ENCODE peak calls at places on chromosomes 11 and 22, in four cellular contexts. X is HepG2, S is GM12878, D is K562. B is an unnamed sample.

GRCh38 chr11:57792870-57793269 is 31.3 kb downstream of the CTNND1 start:
- ATAC-seq in X (no peak), S (peak), D (peak), B (peak)

GRCh38 chr11:119681537-119681936 is 47.5 kb downstream of the NECTIN1 start:
- ATAC-seq in X (peak), S (peak), D (no peak), B (no peak)

GRCh38 chr11:129117595-129118350 is 74.4 kb downstream of the ARHGAP32 start:
- ATAC-seq in X (peak), S (peak), D (no peak), B (no peak)

GRCh38 chr11:76621866-76622265 is 48.7 kb downstream of the LRRC32 start:
- ATAC-seq in X (no peak), S (no peak), D (no peak), B (no peak)

GRCh38 chr11:63920126-63920869 is 3.3 kb upstream of the RCOR2 start:
- ATAC-seq in X (peak), S (no peak), D (no peak), B (peak)

GRCh38 chr11:27414644-27415043 is 51.6 kb upstream of the CCDC34 start:
- ATAC-seq in X (no peak), S (no peak), D (peak), B (no peak)

GRCh38 chr11:72598901-72599300 is 75.3 kb downstream of the PDE2A start:
- ATAC-seq in X (peak), S (peak), D (peak), B (peak)

GRCh38 chr11:19259487-19260345 is 19.0 kb upstream of the E2F8 start:
- ATAC-seq in X (peak), S (peak), D (peak), B (peak)

GRCh38 chr22:39488563-39489083 is 13.5 kb upstream of the MIEF1 start:
- ATAC-seq in X (no peak), S (no peak), D (peak), B (no peak)

GRCh38 chr11:63909621-63910506 is 7.1 kb downstream of the RCOR2 start:
- ATAC-seq in X (no peak), S (no peak), D (no peak), B (no peak)

GRCh38 chr11:65589444-65590239 is 6.0 kb downstream of the KCNK7 start:
- ATAC-seq in X (no peak), S (peak), D (peak), B (no peak)

GRCh38 chr11:76610871-76611475 is 59.6 kb downstream of the LRRC32 start:
- ATAC-seq in X (no peak), S (peak), D (peak), B (no peak)

GRCh38 chr22:22546490-22546889 is 12.6 kb downstream of the PRAME start:
- ATAC-seq in X (no peak), S (no peak), D (peak), B (no peak)

GRCh38 chr11:59187020-59187419 is 15.1 kb downstream of the DTX4 start:
- ATAC-seq in X (no peak), S (no peak), D (no peak), B (no peak)

GRCh38 chr22:37765498-37765897 is 42.2 kb upstream of the GCAT start:
- ATAC-seq in X (no peak), S (no peak), D (no peak), B (no peak)

GRCh38 chr22:33101550-33101949 is 43.4 kb upstream of the SYN3 start:
- ATAC-seq in X (no peak), S (no peak), D (no peak), B (no peak)

GRCh38 chr11:75773595-75774353 is 5.2 kb downstream of the DGAT2 start:
- ATAC-seq in X (no peak), S (peak), D (peak), B (no peak)

GRCh38 chr11:16750417-16750816 is 12.0 kb downstream of the C11orf58 start:
- ATAC-seq in X (no peak), S (peak), D (no peak), B (no peak)

GRCh38 chr11:71996946-71997345 is 1.8 kb upstream of the IL18BP start:
- ATAC-seq in X (no peak), S (no peak), D (no peak), B (no peak)

GRCh38 chr11:69073445-69073844 is 24.7 kb downstream of the TPCN2 start:
- ATAC-seq in X (no peak), S (no peak), D (peak), B (no peak)

GRCh38 chr11:134398079-134398444 is 14.0 kb downstream of the B3GAT1 start:
- ATAC-seq in X (no peak), S (no peak), D (no peak), B (no peak)

GRCh38 chr11:70445605-70446004 is 47.3 kb downstream of the CTTN start:
- ATAC-seq in X (no peak), S (no peak), D (no peak), B (no peak)

GRCh38 chr11:8168485-8169257 is at the start of gene RIC3:
- ATAC-seq in X (no peak), S (peak), D (no peak), B (peak)

GRCh38 chr11:78840623-78841022 is 266.0 kb upstream of the NARS2 start:
- ATAC-seq in X (no peak), S (no peak), D (no peak), B (peak)

GRCh38 chr22:33659423-33659822 is 260.9 kb downstream of the LARGE1 start:
- ATAC-seq in X (no peak), S (no peak), D (no peak), B (peak)

GRCh38 chr11:90468923-90469322 is 246.1 kb upstream of the CHORDC1 start:
- ATAC-seq in X (no peak), S (no peak), D (no peak), B (no peak)

GRCh38 chr22:47157486-47158270 is 395.2 kb downstream of the TBC1D22A start:
- ATAC-seq in X (no peak), S (no peak), D (no peak), B (no peak)

GRCh38 chr11:69500285-69501120 is 19.0 kb downstream of the LINC01488 start:
- ATAC-seq in X (no peak), S (no peak), D (no peak), B (no peak)

GRCh38 chr11:76750746-76751145 is 32.4 kb upstream of the TSKU start:
- ATAC-seq in X (no peak), S (no peak), D (no peak), B (no peak)

GRCh38 chr11:76380161-76380976 is 563 bp downstream of the THAP12 start:
- ATAC-seq in X (peak), S (peak), D (peak), B (no peak)

GRCh38 chr11:67302571-67303131 is 679 bp upstream of the SSH3 start:
- ATAC-seq in X (peak), S (no peak), D (no peak), B (peak)

GRCh38 chr11:8733847-8734246 is 51.3 kb downstream of the RPL27A start:
- ATAC-seq in X (peak), S (no peak), D (peak), B (no peak)

DNA sequence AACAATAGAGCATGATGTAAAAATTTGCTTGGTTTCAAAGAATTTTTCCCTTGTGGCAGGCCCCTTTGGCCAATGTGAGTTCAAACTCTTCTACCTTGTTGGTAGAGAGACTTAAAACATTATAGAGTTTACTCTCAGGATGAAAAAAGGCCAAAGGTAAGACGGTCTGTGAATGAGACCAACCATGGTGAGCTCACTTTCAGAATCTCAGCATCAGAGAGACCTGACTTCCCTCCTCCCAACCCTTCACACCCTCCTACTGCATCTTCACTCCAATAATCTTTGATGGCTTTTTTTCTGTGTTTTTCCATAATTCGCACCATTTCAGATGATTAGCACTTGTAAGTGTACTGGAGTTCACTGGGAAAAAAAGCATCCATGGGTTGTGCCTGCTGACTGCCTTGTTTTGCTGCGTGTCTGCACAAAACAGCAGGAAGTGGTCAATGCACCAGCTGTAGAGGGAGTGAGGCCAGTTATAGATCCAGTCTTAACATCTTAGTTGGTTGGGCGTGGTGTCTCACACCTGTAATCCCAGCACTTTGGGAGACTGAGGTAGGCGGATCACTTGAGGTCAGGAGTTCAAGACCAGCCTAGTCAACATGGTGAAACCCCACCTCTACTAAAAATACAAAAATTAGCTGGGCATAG is 64.1 kb downstream of the SLC1A2 start:
- ATAC-seq in X (no peak), S (peak), D (no peak), B (no peak)
- H3K27ac ChIP-seq in X (no peak), S (no peak), D (no peak), B (no peak)

DNA sequence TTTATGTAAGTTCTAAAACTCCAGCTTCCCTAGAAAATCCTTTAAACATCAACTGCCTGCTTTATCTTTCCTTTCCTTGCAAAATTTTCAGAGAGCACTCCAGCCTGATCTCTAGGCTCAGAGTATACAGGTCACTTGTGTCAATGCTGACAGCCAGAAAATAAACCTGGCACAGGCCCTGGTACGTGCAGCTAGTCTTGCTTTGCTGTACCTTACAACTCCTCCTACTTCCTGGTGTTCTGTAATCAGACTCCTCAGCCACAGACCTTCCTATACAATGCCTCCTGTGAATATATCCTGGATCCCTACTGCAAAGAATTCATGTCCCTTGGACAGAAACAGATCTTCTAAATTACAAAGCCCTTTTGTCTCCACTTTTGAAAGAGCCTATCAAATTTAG is 24.2 kb upstream of the TMEM123 start:
- ATAC-seq in X (peak), S (peak), D (peak), B (no peak)
- TF ChIP-seq POLR2AphosphoS5 in X (peak), S (no peak), D (no peak), B (no peak)

DNA sequence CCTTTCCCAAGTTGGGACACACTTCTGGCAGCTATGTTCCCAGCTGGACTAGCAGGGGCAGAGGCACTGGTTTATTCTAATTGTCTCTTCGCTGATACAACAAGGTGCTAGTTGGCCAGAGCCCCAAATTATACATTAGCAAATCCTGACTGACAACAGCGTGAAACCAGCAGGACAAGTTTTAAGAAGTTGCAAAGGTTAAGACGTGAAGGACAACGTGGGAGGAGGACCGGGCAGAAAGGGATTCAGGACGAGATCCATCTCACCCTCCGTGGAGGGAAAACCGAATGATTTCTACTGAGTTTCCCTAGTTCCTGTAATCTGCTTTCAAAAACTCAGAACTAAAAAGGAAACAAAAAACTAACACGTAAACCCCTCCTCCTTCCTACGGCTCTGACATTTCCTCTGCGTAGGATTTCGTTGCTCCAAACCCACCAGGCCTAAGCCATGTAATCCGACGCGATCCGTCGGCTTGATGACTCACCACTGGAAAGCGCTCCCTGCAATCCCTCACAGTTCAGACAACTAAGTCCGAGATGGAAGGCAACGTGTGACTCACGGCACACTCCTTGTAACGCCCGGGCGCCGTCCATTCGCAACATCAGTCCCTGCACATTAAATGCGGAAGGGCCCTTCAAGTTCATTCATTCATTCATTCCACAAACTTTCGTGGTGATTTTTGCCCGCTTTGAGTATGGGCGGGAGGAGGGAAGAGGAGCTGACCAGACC is 703 bp downstream of the POGLUT3 start:
- ATAC-seq in X (peak), S (peak), D (peak), B (peak)
- TF ChIP-seq EP300 in X (no peak), S (no peak), D (peak), B (no peak)

DNA sequence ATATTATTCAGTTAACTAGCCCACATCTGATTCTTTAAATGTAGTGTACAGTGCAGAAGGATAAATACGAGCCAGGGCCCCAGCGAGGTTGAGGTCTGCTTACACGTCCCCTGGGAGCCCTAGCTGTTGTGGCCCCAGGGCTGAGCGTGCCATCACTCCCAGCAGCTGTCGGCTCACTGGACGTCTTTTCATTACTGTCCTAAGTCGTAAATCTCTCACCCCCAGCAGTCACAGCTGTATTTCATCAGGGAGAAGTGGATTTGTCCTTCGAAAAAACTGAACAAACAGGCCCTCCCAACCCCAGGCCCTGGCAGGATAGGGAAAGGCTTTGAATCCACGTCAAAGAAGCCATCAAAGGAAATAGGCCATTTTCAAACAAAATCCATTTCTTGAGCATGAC is 110.3 kb upstream of the CSNK2A3 start:
- ATAC-seq in X (no peak), S (no peak), D (no peak), B (no peak)
- H3K27ac ChIP-seq in X (no peak), S (no peak), D (no peak), B (peak)

DNA sequence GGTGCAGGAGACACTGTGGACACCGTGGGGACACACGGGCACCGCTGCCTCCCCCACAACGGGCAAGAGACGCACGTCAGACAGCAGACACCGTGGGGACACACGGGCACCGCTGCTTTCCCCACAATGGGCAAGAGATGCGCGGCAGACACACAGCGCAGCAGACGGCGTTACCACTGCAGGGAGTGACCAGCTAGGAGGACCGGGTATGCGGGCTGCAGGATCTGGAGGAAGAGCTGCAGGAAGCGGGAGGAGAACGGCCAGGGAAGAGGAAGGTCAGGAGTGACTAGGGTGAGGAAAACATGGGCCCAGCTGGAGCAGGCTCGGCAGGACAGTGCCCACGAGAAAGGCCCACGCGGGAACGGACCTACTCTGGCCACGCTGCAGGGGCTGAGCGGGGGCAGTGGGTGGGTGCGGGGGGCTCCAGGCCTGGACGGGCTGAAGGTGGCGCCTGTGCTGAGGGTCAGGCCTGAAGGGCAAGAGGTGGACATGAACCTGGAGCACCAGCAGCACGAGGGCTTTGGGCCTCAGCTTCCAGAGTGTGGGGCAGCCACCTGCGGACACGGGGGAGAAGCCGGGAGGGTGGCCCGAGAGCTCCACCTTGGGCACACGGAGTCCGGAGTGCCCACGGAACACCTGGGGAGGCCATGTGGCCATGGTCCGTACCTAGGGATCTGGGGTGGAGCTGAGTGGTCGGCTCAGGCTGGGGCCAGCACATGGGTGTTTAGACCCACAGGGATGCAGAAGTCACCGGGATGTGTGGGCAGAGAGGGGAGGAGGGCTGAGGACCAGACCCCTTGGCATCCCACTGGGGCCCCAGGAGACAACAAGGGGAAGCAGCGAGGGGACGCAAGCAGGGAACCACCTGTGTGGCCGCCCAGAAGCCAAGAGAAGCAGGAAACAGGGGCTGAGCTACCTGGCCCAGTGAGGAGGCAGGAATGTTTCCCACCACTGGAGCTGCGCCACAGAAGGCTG is 16.5 kb downstream of the TOLLIP start:
- ATAC-seq in X (no peak), S (no peak), D (no peak), B (no peak)
- TF ChIP-seq POLR2AphosphoS5 in X (no peak), S (no peak), D (no peak), B (no peak)